ENCODE peak calls at places on chromosomes 13 and 19, in four cellular contexts. C is T-helper 17 cell, N is omental fat pad, W is hippocampal formation. A is an unnamed sample.

GRCh38 chr19:53103141-53103902 is at the start of gene ZNF160:
- DNase-seq in C (peak), N (peak), W (peak), A (peak)

GRCh38 chr13:79354285-79354684 is 51.8 kb downstream of the RBM26 start:
- DNase-seq in N (no peak), C (no peak), W (no peak), A (no peak)

GRCh38 chr19:3304871-3305423 is 61.4 kb upstream of the NFIC start:
- DNase-seq in N (peak), C (peak), W (peak), A (peak)

GRCh38 chr19:40523322-40524047 is 53.2 kb upstream of the SHKBP1 start:
- DNase-seq in N (no peak), W (no peak), C (peak), A (peak)

GRCh38 chr19:3606690-3607289 is at the start of gene TBXA2R:
- DNase-seq in N (peak), W (no peak), C (no peak), A (peak)

GRCh38 chr13:28056970-28057712 is 43.2 kb downstream of the FLT3 start:
- DNase-seq in C (no peak), W (no peak), N (no peak), A (no peak)

GRCh38 chr13:111485491-111486250 is 165.2 kb downstream of the TEX29 start:
- DNase-seq in C (no peak), N (no peak), W (no peak), A (no peak)

GRCh38 chr19:29379257-29379986 is 146.4 kb upstream of the VSTM2B start:
- DNase-seq in N (no peak), W (no peak), C (no peak), A (no peak)

GRCh38 chr13:111937763-111938375 is 129.1 kb upstream of the SOX1 start:
- DNase-seq in N (no peak), W (no peak), C (no peak), A (no peak)

GRCh38 chr19:38455031-38455430 is 21.5 kb downstream of the RYR1 start:
- DNase-seq in C (no peak), W (no peak), N (no peak), A (peak)

GRCh38 chr19:572891-573825 is 762 bp downstream of the BSG start:
- DNase-seq in N (no peak), C (no peak), W (no peak), A (peak)